ENCODE peak calls at places on chromosomes 4 and X, in five cellular contexts. O is stimulated activated CD4-positive, alpha-beta T cell treated with anti-CD3 and anti-CD28 coated beads, Interleukin-15, amount 100 ng/mL, for 1 hour; U is lower lobe of right lung; V is AG10803; W is posterior vena cava. I is an unnamed sample.

GRCh38 chr4:85968945-85969830 is 390.7 kb downstream of the MAPK10 start:
- DNase-seq in V (peak), W (no peak), U (no peak), O (no peak), I (peak)

GRCh38 chrX:13938053-13938765 is 91.5 kb downstream of the GEMIN8 start:
- DNase-seq in O (no peak), V (no peak), W (no peak), U (peak), I (no peak)

GRCh38 chrX:15310117-15310516 is 5.3 kb downstream of the ASB11 start:
- DNase-seq in W (no peak), O (no peak), U (no peak), V (peak), I (peak)

GRCh38 chrX:153875391-153876111 is 10.4 kb downstream of the L1CAM start:
- DNase-seq in O (peak), U (peak), V (peak), W (peak), I (no peak)

GRCh38 chr4:7129871-7130609 is 62.2 kb upstream of the GRPEL1 start:
- DNase-seq in O (no peak), U (no peak), V (no peak), W (no peak), I (no peak)

GRCh38 chr4:39353478-39354177 is 12.5 kb downstream of the RFC1 start:
- DNase-seq in W (no peak), V (peak), O (no peak), U (no peak), I (peak)

GRCh38 chr4:142404191-142404611 is 441.9 kb downstream of the INPP4B start:
- DNase-seq in V (peak), W (no peak), U (no peak), O (no peak), I (peak)

GRCh38 chr4:39539026-39539690 is 11.9 kb upstream of the UGDH start:
- DNase-seq in O (no peak), V (no peak), W (no peak), U (no peak), I (no peak)

GRCh38 chr4:142551513-142552280 is 294.4 kb downstream of the INPP4B start:
- DNase-seq in W (no peak), V (no peak), U (no peak), O (no peak), I (no peak)

GRCh38 chrX:23694606-23695005 is 27.3 kb downstream of the PRDX4 start:
- DNase-seq in O (no peak), V (peak), W (no peak), U (peak), I (peak)

GRCh38 chrX:13515181-13515930 is 54.0 kb upstream of the EGFL6 start:
- DNase-seq in V (peak), U (no peak), W (no peak), O (no peak), I (no peak)

GRCh38 chr4:89316931-89317366 is 9.3 kb upstream of the GPRIN3 start:
- DNase-seq in W (no peak), V (peak), O (no peak), U (no peak), I (peak)

GRCh38 chr4:27887646-27888045 is 1027.0 kb downstream of the STIM2 start:
- DNase-seq in U (no peak), O (no peak), W (no peak), V (no peak), I (no peak)